ENCODE peak calls at places on chromosomes 1 and 21, in six cellular contexts. V is mesendoderm, O is IMR-90, K is mesenchymal stem cell, L is neuronal stem cell, D is H1. C is an unnamed sample.

GRCh38 chr1:199691540-199691939 is 336.0 kb upstream of the NR5A2 start:
- DNase-seq in V (peak; percentile 36), O (peak; percentile 82), K (peak; percentile 92), L (no peak), D (no peak), C (no peak)

GRCh38 chr1:195697130-195697529 is 911.1 kb downstream of the KCNT2 start:
- DNase-seq in V (no peak), O (no peak), K (no peak), L (no peak), D (no peak), C (no peak)

GRCh38 chr1:163166886-163167555 is 35.7 kb downstream of the RGS5 start:
- DNase-seq in V (no peak), O (peak; percentile 21), K (peak; percentile 48), L (no peak), D (no peak), C (no peak)

GRCh38 chr1:6612641-6613360 is 730 bp upstream of the PHF13 start:
- DNase-seq in V (peak; percentile 58), O (peak; percentile 39), K (peak; percentile 71), L (no peak), D (no peak), C (no peak)

GRCh38 chr1:160711528-160712311 is at the start of gene CD48:
- DNase-seq in V (no peak), O (no peak), K (no peak), L (no peak), D (no peak), C (no peak)

GRCh38 chr1:3827813-3828307 is 29.2 kb downstream of the CEP104 start:
- DNase-seq in V (peak; percentile 53), O (peak; percentile 42), K (peak; percentile 11), L (no peak), D (peak; percentile 51), C (peak; percentile 77)

GRCh38 chr21:26147535-26147934 is 23.0 kb downstream of the APP start:
- DNase-seq in V (peak; percentile 76), O (no peak), K (no peak), L (no peak), D (no peak), C (no peak)

GRCh38 chr1:31122101-31122735 is 56.7 kb upstream of the PUM1 start:
- DNase-seq in V (peak; percentile 61), O (no peak), K (no peak), L (no peak), D (no peak), C (peak; percentile 34)

GRCh38 chr1:63115527-63115926 is 206.8 kb upstream of the FOXD3 start:
- DNase-seq in V (no peak), O (no peak), K (no peak), L (no peak), D (no peak), C (no peak)

GRCh38 chr1:6037338-6037762 is 8.3 kb upstream of the KCNAB2 start:
- DNase-seq in V (peak; percentile 44), O (peak; percentile 34), K (peak; percentile 58), L (no peak), D (no peak), C (no peak)

GRCh38 chr1:89310505-89310904 is 37.8 kb upstream of the GBP5 start:
- DNase-seq in V (no peak), O (peak; percentile 5), K (peak; percentile 56), L (no peak), D (no peak), C (no peak)

GRCh38 chr1:15046487-15047165 is 106.9 kb upstream of the TMEM51 start:
- DNase-seq in V (peak; percentile 74), O (peak; percentile 81), K (peak; percentile 81), L (peak; percentile 77), D (peak; percentile 94), C (peak; percentile 81)

GRCh38 chr1:100526894-100527293 is 11.0 kb upstream of the GPR88 start:
- DNase-seq in V (no peak), O (no peak), K (no peak), L (no peak), D (no peak), C (no peak)

GRCh38 chr1:39238476-39238875 is 34.0 kb downstream of the MACF1 start:
- DNase-seq in V (no peak), O (peak; percentile 91), K (peak; percentile 38), L (no peak), D (no peak), C (no peak)

GRCh38 chr1:71916894-71917293 is 365.4 kb downstream of the NEGR1 start:
- DNase-seq in V (no peak), O (no peak), K (no peak), L (no peak), D (no peak), C (no peak)

GRCh38 chr1:42162181-42162580 is 2.4 kb downstream of the GUCA2A start:
- DNase-seq in V (no peak), O (no peak), K (no peak), L (no peak), D (no peak), C (no peak)

GRCh38 chr21:31254131-31254530 is 89.9 kb downstream of the TIAM1 start:
- DNase-seq in V (no peak), O (no peak), K (no peak), L (no peak), D (no peak), C (no peak)

GRCh38 chr1:229171934-229172333 is 99.0 kb upstream of the RAB4A start:
- DNase-seq in V (peak; percentile 59), O (no peak), K (no peak), L (no peak), D (no peak), C (peak; percentile 54)

GRCh38 chr1:33397125-33397506 is 33.8 kb downstream of the PHC2 start:
- DNase-seq in V (no peak), O (no peak), K (no peak), L (no peak), D (no peak), C (no peak)

GRCh38 chr1:119010201-119010600 is 22.1 kb upstream of the TBX15 start:
- DNase-seq in V (no peak), O (peak; percentile 4), K (no peak), L (no peak), D (no peak), C (no peak)

GRCh38 chr1:119007672-119008482 is 19.7 kb upstream of the TBX15 start:
- DNase-seq in V (peak; percentile 51), O (no peak), K (peak; percentile 13), L (peak; percentile 23), D (peak; percentile 74), C (no peak)

GRCh38 chr1:119007343-119007671 is 19.2 kb upstream of the TBX15 start:
- DNase-seq in V (no peak), O (no peak), K (no peak), L (peak; percentile 11), D (peak; percentile 64), C (no peak)

GRCh38 chr1:119009300-119009660 is 21.1 kb upstream of the TBX15 start:
- DNase-seq in V (no peak), O (no peak), K (no peak), L (no peak), D (no peak), C (no peak)

GRCh38 chr1:119008483-119009299 is 20.5 kb upstream of the TBX15 start:
- DNase-seq in V (peak; percentile 84), O (peak; percentile 54), K (peak; percentile 61), L (peak; percentile 52), D (peak; percentile 63), C (peak; percentile 60)
- H2BK120ac ChIP-seq in V (no peak overlapping the region), O (no peak overlapping the region), K (no peak overlapping the region), L (no peak overlapping the region), D (no peak overlapping the region), C (no peak overlapping the region)

GRCh38 chr1:185155600-185156320 is 993 bp downstream of the TRMT1L start:
- DNase-seq in V (no peak), O (peak; percentile 52), K (peak; percentile 59), L (peak; percentile 3), D (no peak), C (no peak)
- H2BK120ac ChIP-seq in V (no peak overlapping the region), O (peak overlapping the region; percentile 23), K (no peak overlapping the region), L (no peak overlapping the region), D (no peak overlapping the region), C (no peak overlapping the region)

DNA sequence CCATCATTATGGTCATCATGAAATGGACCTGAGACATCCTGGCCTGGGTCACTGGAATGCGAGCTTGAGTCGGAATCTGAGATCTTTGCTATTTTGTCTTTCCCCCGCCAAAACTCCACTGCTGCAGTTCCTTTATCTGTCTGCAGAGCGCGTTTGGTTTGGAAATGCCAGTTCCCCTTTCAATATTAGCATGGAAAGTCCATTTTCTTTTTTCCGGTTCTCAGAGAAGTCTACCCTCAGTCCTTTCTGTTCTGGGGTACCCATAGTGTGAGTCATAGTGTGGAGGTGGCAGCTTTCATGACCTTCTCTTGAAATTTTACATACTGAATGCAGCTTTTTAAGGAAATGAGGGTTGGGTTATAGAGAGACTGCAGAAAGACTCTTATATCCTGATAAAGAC is 14.6 kb downstream of the CACNA1E start:
- DNase-seq in V (no peak), O (no peak), K (no peak), L (no peak), D (no peak), C (no peak)
- H2BK120ac ChIP-seq in V (no peak overlapping the region), O (no peak overlapping the region), K (no peak overlapping the region), L (no peak overlapping the region), D (no peak overlapping the region), C (no peak overlapping the region)

DNA sequence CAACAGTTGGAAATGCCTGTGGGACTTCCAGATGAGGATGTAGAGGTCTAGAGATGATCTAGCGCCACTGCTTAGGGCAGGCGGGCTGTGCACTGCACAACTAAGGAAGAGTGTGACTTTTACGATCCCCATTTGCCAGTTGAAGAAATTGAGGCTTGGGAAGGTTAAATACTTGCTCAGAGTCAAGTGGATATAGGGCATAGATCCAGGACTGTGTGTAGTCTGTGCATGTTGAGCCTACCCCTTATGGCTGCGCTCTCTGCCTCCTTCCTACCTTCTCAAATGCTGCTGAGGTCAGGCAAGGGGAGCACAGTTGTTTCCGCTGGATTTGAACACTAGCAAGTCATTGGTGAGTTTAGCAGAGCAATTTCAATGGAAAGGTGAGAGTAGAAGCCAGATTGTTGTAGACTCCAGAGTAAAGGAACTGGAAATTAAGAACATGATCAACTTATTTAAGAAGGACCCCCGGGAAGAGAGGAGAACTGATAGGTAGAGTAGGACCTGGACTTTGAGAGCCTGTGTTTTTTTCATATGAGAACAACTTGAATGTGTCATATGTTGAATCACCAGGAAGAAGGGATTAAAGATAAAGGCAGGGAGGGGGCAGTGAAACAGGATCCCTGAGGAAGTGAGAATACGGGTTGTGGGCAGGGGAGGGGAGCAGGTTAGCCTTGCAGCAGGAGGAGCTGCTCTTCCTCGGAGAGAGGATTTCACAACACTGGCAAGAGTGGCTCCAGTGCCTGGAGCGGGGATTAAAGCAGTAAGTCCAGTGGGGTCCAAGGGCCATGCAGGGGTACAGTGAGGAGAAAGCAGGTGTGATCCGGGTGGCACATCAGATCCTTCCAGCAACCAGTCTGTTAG is 2.7 kb downstream of the CAPN2 start:
- DNase-seq in V (peak; percentile 94), O (peak; percentile 96), K (peak; percentile 92), L (no peak), D (no peak), C (no peak)
- H2BK120ac ChIP-seq in V (no peak overlapping the region), O (peak overlapping the region; percentile 78), K (peak overlapping the region; percentile 7), L (no peak overlapping the region), D (no peak overlapping the region), C (no peak overlapping the region)

DNA sequence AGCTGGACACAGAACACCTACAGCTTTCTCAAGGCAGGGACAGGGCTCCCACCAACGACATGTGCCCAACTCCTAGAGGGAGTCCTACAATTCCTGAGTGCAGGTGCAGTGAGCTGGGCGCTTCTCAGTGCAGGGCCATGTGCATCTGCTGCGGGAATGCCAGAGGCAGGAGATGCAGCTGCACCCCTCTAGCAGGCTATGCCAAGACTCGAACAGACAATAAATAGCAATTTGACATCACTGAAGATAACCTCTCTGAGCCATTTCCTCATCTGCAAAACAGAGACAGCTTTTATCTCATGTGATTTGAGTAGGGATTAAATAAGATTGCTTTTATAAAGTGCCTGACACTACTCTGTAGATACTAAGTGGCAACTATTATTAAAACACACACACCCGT is 5.8 kb downstream of the SLC9A1 start:
- DNase-seq in V (no peak), O (no peak), K (no peak), L (no peak), D (no peak), C (no peak)
- H2BK120ac ChIP-seq in V (no peak overlapping the region), O (no peak overlapping the region), K (no peak overlapping the region), L (no peak overlapping the region), D (no peak overlapping the region), C (no peak overlapping the region)

GRCh38 chr1:67947114-67947513 is 103.3 kb downstream of the DIRAS3 start:
- DNase-seq in V (no peak), O (no peak), K (no peak), L (no peak), D (no peak), C (no peak)
- H2BK120ac ChIP-seq in V (no peak overlapping the region), O (no peak overlapping the region), K (no peak overlapping the region), L (no peak overlapping the region), D (no peak overlapping the region), C (no peak overlapping the region)